ENCODE peak calls at places on chromosomes 13 and 19, in ten cellular contexts. One of them, this sample, is unnamed.

GRCh38 chr13:29487466-29488454 is 107.7 kb downstream of the SLC7A1 start:
- DNase-seq in DMS153: no peak
- DNase-seq in HFF-Myc: no peak
- DNase-seq in neural crest cell: no peak
- DNase-seq in HS-27A: no peak
- DNase-seq in Calu3: no peak
- DNase-seq in choroid plexus epithelial cell: no peak
- DNase-seq in astrocyte of the cerebellum: no peak
- DNase-seq in brain microvascular endothelial cell: no peak
- DNase-seq in dermis microvascular lymphatic vessel endothelial cell: no peak
- DNase-seq in this sample: no peak

GRCh38 chr13:92260363-92260762 is 861.9 kb downstream of the GPC5 start:
- DNase-seq in DMS153: no peak
- DNase-seq in HFF-Myc: no peak
- DNase-seq in neural crest cell: no peak
- DNase-seq in HS-27A: no peak
- DNase-seq in Calu3: no peak
- DNase-seq in choroid plexus epithelial cell: no peak
- DNase-seq in astrocyte of the cerebellum: no peak
- DNase-seq in brain microvascular endothelial cell: no peak
- DNase-seq in dermis microvascular lymphatic vessel endothelial cell: no peak
- DNase-seq in this sample: no peak

GRCh38 chr19:42062381-42062780 is 7.6 kb downstream of the GRIK5 start:
- DNase-seq in DMS153: no peak
- DNase-seq in HFF-Myc: no peak
- DNase-seq in neural crest cell: no peak
- DNase-seq in HS-27A: no peak
- DNase-seq in Calu3: no peak
- DNase-seq in choroid plexus epithelial cell: no peak
- DNase-seq in astrocyte of the cerebellum: no peak
- DNase-seq in brain microvascular endothelial cell: no peak
- DNase-seq in dermis microvascular lymphatic vessel endothelial cell: no peak
- DNase-seq in this sample: no peak

GRCh38 chr13:21541271-21541670 is 62.7 kb downstream of the MICU2 start:
- DNase-seq in DMS153: no peak
- DNase-seq in HFF-Myc: no peak
- DNase-seq in neural crest cell: no peak
- DNase-seq in HS-27A: no peak
- DNase-seq in Calu3: no peak
- DNase-seq in choroid plexus epithelial cell: no peak
- DNase-seq in astrocyte of the cerebellum: no peak
- DNase-seq in brain microvascular endothelial cell: no peak
- DNase-seq in dermis microvascular lymphatic vessel endothelial cell: no peak
- DNase-seq in this sample: no peak

GRCh38 chr19:2716722-2717637 is 4.2 kb downstream of the DIRAS1 start:
- DNase-seq in DMS153: no peak
- DNase-seq in HFF-Myc: no peak
- DNase-seq in neural crest cell: no peak
- DNase-seq in HS-27A: no peak
- DNase-seq in Calu3: no peak
- DNase-seq in choroid plexus epithelial cell: no peak
- DNase-seq in astrocyte of the cerebellum: no peak
- DNase-seq in brain microvascular endothelial cell: no peak
- DNase-seq in dermis microvascular lymphatic vessel endothelial cell: no peak
- DNase-seq in this sample: no peak

GRCh38 chr19:3809881-3810707 is 23.9 kb upstream of the MATK start:
- DNase-seq in DMS153: no peak
- DNase-seq in HFF-Myc: no peak
- DNase-seq in neural crest cell: no peak
- DNase-seq in HS-27A: no peak
- DNase-seq in Calu3: no peak
- DNase-seq in choroid plexus epithelial cell: no peak
- DNase-seq in astrocyte of the cerebellum: no peak
- DNase-seq in brain microvascular endothelial cell: no peak
- DNase-seq in dermis microvascular lymphatic vessel endothelial cell: no peak
- DNase-seq in this sample: peak

GRCh38 chr13:53165201-53165600 is 136.6 kb downstream of the OLFM4 start:
- DNase-seq in DMS153: no peak
- DNase-seq in HFF-Myc: no peak
- DNase-seq in neural crest cell: no peak
- DNase-seq in HS-27A: no peak
- DNase-seq in Calu3: no peak
- DNase-seq in choroid plexus epithelial cell: no peak
- DNase-seq in astrocyte of the cerebellum: no peak
- DNase-seq in brain microvascular endothelial cell: no peak
- DNase-seq in dermis microvascular lymphatic vessel endothelial cell: no peak
- DNase-seq in this sample: no peak

GRCh38 chr19:39139305-39140194 is 14.0 kb downstream of the PAK4 start:
- DNase-seq in DMS153: no peak
- DNase-seq in HFF-Myc: no peak
- DNase-seq in neural crest cell: no peak
- DNase-seq in HS-27A: no peak
- DNase-seq in Calu3: no peak
- DNase-seq in choroid plexus epithelial cell: peak
- DNase-seq in astrocyte of the cerebellum: no peak
- DNase-seq in brain microvascular endothelial cell: no peak
- DNase-seq in dermis microvascular lymphatic vessel endothelial cell: no peak
- DNase-seq in this sample: no peak

GRCh38 chr19:18807861-18808331 is 16.8 kb upstream of the COMP start:
- DNase-seq in DMS153: no peak
- DNase-seq in HFF-Myc: no peak
- DNase-seq in neural crest cell: no peak
- DNase-seq in HS-27A: no peak
- DNase-seq in Calu3: no peak
- DNase-seq in choroid plexus epithelial cell: no peak
- DNase-seq in astrocyte of the cerebellum: no peak
- DNase-seq in brain microvascular endothelial cell: no peak
- DNase-seq in dermis microvascular lymphatic vessel endothelial cell: no peak
- DNase-seq in this sample: no peak

GRCh38 chr19:56155124-56155687 is 14.1 kb downstream of the ZNF444 start:
- DNase-seq in DMS153: no peak
- DNase-seq in HFF-Myc: no peak
- DNase-seq in neural crest cell: no peak
- DNase-seq in HS-27A: no peak
- DNase-seq in Calu3: no peak
- DNase-seq in choroid plexus epithelial cell: peak
- DNase-seq in astrocyte of the cerebellum: no peak
- DNase-seq in brain microvascular endothelial cell: no peak
- DNase-seq in dermis microvascular lymphatic vessel endothelial cell: no peak
- DNase-seq in this sample: no peak

GRCh38 chr13:59182241-59182640 is 981.5 kb downstream of the DIAPH3 start:
- DNase-seq in DMS153: no peak
- DNase-seq in HFF-Myc: no peak
- DNase-seq in neural crest cell: no peak
- DNase-seq in HS-27A: no peak
- DNase-seq in Calu3: no peak
- DNase-seq in choroid plexus epithelial cell: peak
- DNase-seq in astrocyte of the cerebellum: no peak
- DNase-seq in brain microvascular endothelial cell: no peak
- DNase-seq in dermis microvascular lymphatic vessel endothelial cell: no peak
- DNase-seq in this sample: no peak

GRCh38 chr19:7597689-7598088 is 2.0 kb downstream of the CAMSAP3 start:
- DNase-seq in DMS153: no peak
- DNase-seq in HFF-Myc: no peak
- DNase-seq in neural crest cell: no peak
- DNase-seq in HS-27A: no peak
- DNase-seq in Calu3: no peak
- DNase-seq in choroid plexus epithelial cell: no peak
- DNase-seq in astrocyte of the cerebellum: no peak
- DNase-seq in brain microvascular endothelial cell: no peak
- DNase-seq in dermis microvascular lymphatic vessel endothelial cell: no peak
- DNase-seq in this sample: no peak

GRCh38 chr13:73499685-73500084 is 440.9 kb downstream of the KLF5 start:
- DNase-seq in DMS153: no peak
- DNase-seq in HFF-Myc: no peak
- DNase-seq in neural crest cell: no peak
- DNase-seq in HS-27A: no peak
- DNase-seq in Calu3: no peak
- DNase-seq in choroid plexus epithelial cell: no peak
- DNase-seq in astrocyte of the cerebellum: no peak
- DNase-seq in brain microvascular endothelial cell: no peak
- DNase-seq in dermis microvascular lymphatic vessel endothelial cell: no peak
- DNase-seq in this sample: no peak

GRCh38 chr13:41496420-41497234 is 39.3 kb downstream of the RGCC start:
- DNase-seq in DMS153: no peak
- DNase-seq in HFF-Myc: no peak
- DNase-seq in neural crest cell: no peak
- DNase-seq in HS-27A: no peak
- DNase-seq in Calu3: no peak
- DNase-seq in choroid plexus epithelial cell: peak
- DNase-seq in astrocyte of the cerebellum: no peak
- DNase-seq in brain microvascular endothelial cell: peak
- DNase-seq in dermis microvascular lymphatic vessel endothelial cell: no peak
- DNase-seq in this sample: peak

GRCh38 chr13:47539317-47539716 is 461.8 kb downstream of the SUCLA2 start:
- DNase-seq in DMS153: no peak
- DNase-seq in HFF-Myc: no peak
- DNase-seq in neural crest cell: no peak
- DNase-seq in HS-27A: no peak
- DNase-seq in Calu3: no peak
- DNase-seq in choroid plexus epithelial cell: peak
- DNase-seq in astrocyte of the cerebellum: no peak
- DNase-seq in brain microvascular endothelial cell: no peak
- DNase-seq in dermis microvascular lymphatic vessel endothelial cell: no peak
- DNase-seq in this sample: no peak

GRCh38 chr19:57512845-57513244 is 13.1 kb downstream of the ZNF773 start:
- DNase-seq in DMS153: no peak
- DNase-seq in HFF-Myc: no peak
- DNase-seq in neural crest cell: no peak
- DNase-seq in HS-27A: no peak
- DNase-seq in Calu3: peak
- DNase-seq in choroid plexus epithelial cell: peak
- DNase-seq in astrocyte of the cerebellum: peak
- DNase-seq in brain microvascular endothelial cell: no peak
- DNase-seq in dermis microvascular lymphatic vessel endothelial cell: peak
- DNase-seq in this sample: no peak

GRCh38 chr13:20815469-20815868 is 41.7 kb upstream of the EEF1AKMT1 start:
- DNase-seq in DMS153: no peak
- DNase-seq in HFF-Myc: no peak
- DNase-seq in neural crest cell: no peak
- DNase-seq in HS-27A: no peak
- DNase-seq in Calu3: no peak
- DNase-seq in choroid plexus epithelial cell: no peak
- DNase-seq in astrocyte of the cerebellum: no peak
- DNase-seq in brain microvascular endothelial cell: no peak
- DNase-seq in dermis microvascular lymphatic vessel endothelial cell: no peak
- DNase-seq in this sample: no peak

GRCh38 chr13:99085139-99085845 is 107.4 kb upstream of the DOCK9 start:
- DNase-seq in DMS153: no peak
- DNase-seq in HFF-Myc: no peak
- DNase-seq in neural crest cell: no peak
- DNase-seq in HS-27A: no peak
- DNase-seq in Calu3: no peak
- DNase-seq in choroid plexus epithelial cell: no peak
- DNase-seq in astrocyte of the cerebellum: no peak
- DNase-seq in brain microvascular endothelial cell: no peak
- DNase-seq in dermis microvascular lymphatic vessel endothelial cell: no peak
- DNase-seq in this sample: peak

GRCh38 chr13:24679686-24680085 is 522 bp upstream of the ATP12A start:
- DNase-seq in DMS153: no peak
- DNase-seq in HFF-Myc: no peak
- DNase-seq in neural crest cell: no peak
- DNase-seq in HS-27A: no peak
- DNase-seq in Calu3: no peak
- DNase-seq in choroid plexus epithelial cell: no peak
- DNase-seq in astrocyte of the cerebellum: no peak
- DNase-seq in brain microvascular endothelial cell: no peak
- DNase-seq in dermis microvascular lymphatic vessel endothelial cell: no peak
- DNase-seq in this sample: no peak

GRCh38 chr13:113005076-113005865 is 36.3 kb downstream of the MCF2L start:
- DNase-seq in DMS153: no peak
- DNase-seq in HFF-Myc: no peak
- DNase-seq in neural crest cell: no peak
- DNase-seq in HS-27A: no peak
- DNase-seq in Calu3: no peak
- DNase-seq in choroid plexus epithelial cell: no peak
- DNase-seq in astrocyte of the cerebellum: no peak
- DNase-seq in brain microvascular endothelial cell: no peak
- DNase-seq in dermis microvascular lymphatic vessel endothelial cell: peak
- DNase-seq in this sample: peak

GRCh38 chr19:3249408-3249807 is 24.9 kb downstream of the CELF5 start:
- DNase-seq in DMS153: no peak
- DNase-seq in HFF-Myc: no peak
- DNase-seq in neural crest cell: no peak
- DNase-seq in HS-27A: no peak
- DNase-seq in Calu3: peak
- DNase-seq in choroid plexus epithelial cell: no peak
- DNase-seq in astrocyte of the cerebellum: no peak
- DNase-seq in brain microvascular endothelial cell: no peak
- DNase-seq in dermis microvascular lymphatic vessel endothelial cell: no peak
- DNase-seq in this sample: no peak

GRCh38 chr13:49858183-49858856 is 65.8 kb upstream of the KPNA3 start:
- DNase-seq in DMS153: no peak
- DNase-seq in HFF-Myc: peak
- DNase-seq in neural crest cell: no peak
- DNase-seq in HS-27A: peak
- DNase-seq in Calu3: peak
- DNase-seq in choroid plexus epithelial cell: peak
- DNase-seq in astrocyte of the cerebellum: peak
- DNase-seq in brain microvascular endothelial cell: peak
- DNase-seq in dermis microvascular lymphatic vessel endothelial cell: no peak
- DNase-seq in this sample: no peak

GRCh38 chr19:3250675-3251074 is 26.2 kb downstream of the CELF5 start:
- DNase-seq in DMS153: no peak
- DNase-seq in HFF-Myc: no peak
- DNase-seq in neural crest cell: no peak
- DNase-seq in HS-27A: no peak
- DNase-seq in Calu3: peak
- DNase-seq in choroid plexus epithelial cell: peak
- DNase-seq in astrocyte of the cerebellum: no peak
- DNase-seq in brain microvascular endothelial cell: no peak
- DNase-seq in dermis microvascular lymphatic vessel endothelial cell: no peak
- DNase-seq in this sample: peak

GRCh38 chr13:97758317-97758716 is 195.2 kb upstream of the IPO5 start:
- DNase-seq in DMS153: no peak
- DNase-seq in HFF-Myc: no peak
- DNase-seq in neural crest cell: no peak
- DNase-seq in HS-27A: no peak
- DNase-seq in Calu3: no peak
- DNase-seq in choroid plexus epithelial cell: peak
- DNase-seq in astrocyte of the cerebellum: no peak
- DNase-seq in brain microvascular endothelial cell: no peak
- DNase-seq in dermis microvascular lymphatic vessel endothelial cell: no peak
- DNase-seq in this sample: no peak